ENCODE peak calls at places on chromosomes 2 and 18, in seven cellular contexts. B is HCT116, Q is SK-N-SH, E is K562, R is H1, N is HepG2, D is GM12878. T is an unnamed sample.
A peak's percentile ranks its signal among the peaks of the same experiment; 100 is the strongest.

GRCh38 chr2:109371481-109372170 is 242.1 kb downstream of the SEPTIN10 start:
- DNase-seq in B (no peak), Q (no peak), N (no peak), D (no peak), R (peak; percentile 24), E (no peak), T (no peak)

GRCh38 chr2:44267269-44268258 is 7.7 kb upstream of the SLC3A1 start:
- DNase-seq in Q (no peak), E (no peak), B (no peak), D (no peak), N (no peak), R (no peak), T (no peak)

GRCh38 chr2:137023205-137023604 is 257.9 kb downstream of the THSD7B start:
- DNase-seq in N (no peak), D (no peak), Q (no peak), B (no peak), E (no peak), R (no peak), T (no peak)

GRCh38 chr2:3535467-3535793 is 16.1 kb upstream of the ADI1 start:
- DNase-seq in R (no peak), D (no peak), E (no peak), N (no peak), B (no peak), Q (no peak), T (no peak)

GRCh38 chr2:234273887-234274584 is 222.8 kb downstream of the ARL4C start:
- DNase-seq in E (no peak), D (no peak), Q (no peak), B (no peak), R (no peak), N (no peak), T (no peak)

GRCh38 chr18:23087352-23087751 is 47.9 kb upstream of the CABLES1 start:
- DNase-seq in Q (peak; percentile 69), E (no peak), B (no peak), N (no peak), D (no peak), R (no peak), T (no peak)

GRCh38 chr2:69817739-69818494 is 11.5 kb upstream of the GMCL1 start:
- DNase-seq in N (no peak), D (no peak), B (no peak), Q (peak; percentile 16), E (no peak), R (no peak), T (no peak)

GRCh38 chr2:70035344-70035844 is 51.9 kb upstream of the PCBP1 start:
- DNase-seq in N (no peak), B (no peak), E (no peak), D (no peak), R (no peak), Q (no peak), T (no peak)

GRCh38 chr2:222943820-222944219 is 83.0 kb downstream of the ACSL3 start:
- DNase-seq in N (no peak), B (no peak), D (no peak), R (no peak), Q (no peak), E (no peak), T (no peak)

GRCh38 chr2:201377218-201377617 is 20.1 kb upstream of the FLACC1 start:
- DNase-seq in E (no peak), B (no peak), N (no peak), Q (no peak), D (no peak), R (no peak), T (no peak)

GRCh38 chr18:76725445-76725844 is 96.9 kb upstream of the ZNF236 start:
- DNase-seq in R (no peak), Q (no peak), E (no peak), N (no peak), B (no peak), D (no peak), T (no peak)

GRCh38 chr2:228828397-228828796 is 442.7 kb downstream of the PID1 start:
- DNase-seq in Q (no peak), E (no peak), N (no peak), R (no peak), D (no peak), B (no peak), T (no peak)

GRCh38 chr2:138716183-138716582 is 64.0 kb downstream of the NXPH2 start:
- DNase-seq in E (no peak), B (peak; percentile 21), R (no peak), D (no peak), N (no peak), Q (no peak), T (peak; percentile 50)

GRCh38 chr2:232541961-232542714 is 2.6 kb downstream of the CHRNG start:
- DNase-seq in B (no peak), Q (no peak), E (peak; percentile 20), D (no peak), N (no peak), R (peak; percentile 39), T (no peak)

DNA sequence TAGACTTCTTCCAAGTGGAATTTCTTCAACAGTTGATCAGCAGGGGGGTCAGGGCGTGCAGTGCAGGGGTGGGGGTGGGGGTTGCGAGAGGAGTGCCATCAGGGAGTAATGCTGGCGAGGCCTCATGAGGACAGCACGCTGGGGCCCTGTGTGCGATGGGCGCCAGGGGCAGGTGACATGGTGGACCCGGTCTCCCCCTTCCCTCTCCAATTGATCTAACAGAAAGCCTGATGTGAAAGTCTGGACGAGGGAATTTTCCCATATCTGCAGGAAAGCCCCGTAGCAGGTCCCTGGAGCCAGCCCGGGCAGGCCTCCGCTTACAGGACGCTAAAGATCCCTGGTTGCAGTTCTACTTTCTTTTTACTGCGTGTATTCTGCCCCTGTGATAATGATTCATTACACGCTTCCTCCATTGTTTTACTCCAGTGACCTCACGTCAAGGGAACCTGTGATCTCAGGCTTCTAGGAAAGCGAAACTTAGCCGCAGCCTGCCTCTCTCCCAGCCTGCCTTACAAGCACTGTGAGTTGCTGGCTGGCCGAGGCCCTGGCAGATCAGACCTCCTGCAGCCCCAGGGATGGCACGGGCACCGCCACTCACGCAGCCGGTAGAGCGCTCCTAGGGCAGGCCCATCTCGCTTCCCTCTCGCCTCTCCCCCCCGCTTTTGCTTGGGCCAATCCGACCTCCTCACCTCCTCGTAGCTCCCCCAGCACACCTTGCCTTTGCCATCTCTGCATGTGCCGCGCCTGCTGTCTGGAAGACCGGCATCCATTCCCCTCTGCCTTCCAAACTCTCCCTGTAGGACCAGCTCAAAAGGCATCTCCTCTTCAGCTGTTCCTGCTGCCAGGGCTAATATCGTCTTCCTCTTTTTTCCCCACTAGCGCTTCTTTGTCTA is 19.2 kb downstream of the NEURL3 start:
- DNase-seq in B (no peak), E (no peak), R (peak; percentile 69), N (peak; percentile 48), D (peak; percentile 97), Q (no peak), T (no peak)
- TF ChIP-seq JUND in B (no peak), E (peak; percentile 26), R (no peak), N (no peak), D (peak; percentile 69), Q (no peak), T (no peak)

DNA sequence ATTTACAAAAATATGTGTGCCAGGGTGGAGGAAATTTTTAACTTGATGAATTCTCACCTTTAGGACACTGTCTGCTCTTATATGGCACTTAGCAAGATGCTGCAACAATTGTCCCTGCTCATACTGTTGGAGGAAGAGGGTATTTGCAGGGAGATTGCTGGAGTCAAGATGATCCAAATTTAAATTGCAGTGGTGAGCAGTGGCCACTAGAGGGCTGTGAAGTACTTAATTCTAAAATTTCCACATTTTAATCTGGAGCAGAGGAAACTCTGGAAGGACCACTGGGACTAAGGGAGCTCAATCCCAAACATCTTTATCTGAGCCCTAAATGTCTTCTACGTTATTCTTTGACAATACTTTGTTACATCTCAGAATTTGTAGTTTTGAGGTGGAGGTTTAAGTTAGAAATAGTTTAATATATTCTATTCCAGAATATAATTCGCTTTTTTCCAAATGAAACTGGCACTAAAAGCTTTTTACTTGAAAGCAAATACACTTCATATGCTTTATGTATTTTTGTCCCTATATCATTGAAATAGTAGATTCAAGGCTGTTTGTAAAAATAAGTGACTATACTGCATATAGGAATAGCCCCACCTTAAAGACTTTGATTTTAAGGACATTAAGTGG is 33.0 kb upstream of the PTH2R start:
- DNase-seq in E (peak; percentile 35), N (peak; percentile 43), D (no peak), Q (peak; percentile 77), B (peak; percentile 37), R (no peak), T (peak; percentile 48)
- TF ChIP-seq JUND in E (no peak), N (no peak), D (no peak), Q (no peak), B (no peak), R (no peak), T (no peak)

GRCh38 chr2:110720547-110720946 is 11.8 kb upstream of the ACOXL start:
- DNase-seq in E (no peak), B (no peak), N (no peak), D (no peak), Q (no peak), R (no peak), T (no peak)
- TF ChIP-seq JUND in E (no peak), B (no peak), N (no peak), D (no peak), Q (no peak), R (no peak), T (no peak)

DNA sequence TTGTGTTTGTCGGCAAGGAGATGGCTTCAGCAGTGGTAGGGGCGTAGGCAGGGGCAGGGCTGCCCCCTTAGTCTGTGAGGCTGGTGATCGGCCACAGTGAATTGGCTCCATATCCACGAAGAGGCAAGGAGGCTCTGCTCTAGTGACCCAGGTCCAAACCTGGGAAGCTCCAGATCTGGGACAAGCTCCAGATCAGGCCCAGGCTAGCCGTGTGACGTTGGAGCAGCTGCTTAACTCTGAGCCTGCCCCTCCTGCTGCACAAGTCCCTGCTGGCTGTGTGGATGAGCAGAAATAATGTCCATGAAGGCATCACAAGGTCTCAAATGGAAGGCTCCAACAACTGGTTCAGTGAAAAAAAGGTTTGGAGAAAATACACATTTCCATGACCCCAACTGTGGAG is 67.2 kb upstream of the TCF7L1 start:
- DNase-seq in B (no peak), E (no peak), Q (no peak), D (no peak), R (no peak), N (no peak), T (no peak)
- TF ChIP-seq JUND in B (no peak), E (no peak), Q (no peak), D (no peak), R (no peak), N (no peak), T (no peak)

GRCh38 chr18:48727685-48728084 is 188.9 kb downstream of the CTIF start:
- DNase-seq in D (no peak), Q (no peak), R (no peak), N (no peak), E (no peak), B (no peak), T (no peak)
- TF ChIP-seq JUND in D (no peak), Q (no peak), R (no peak), N (no peak), E (no peak), B (no peak), T (no peak)

GRCh38 chr2:17894005-17894404 is 15.5 kb downstream of the KCNS3 start:
- DNase-seq in R (no peak), B (no peak), Q (no peak), D (no peak), N (no peak), E (no peak), T (no peak)

GRCh38 chr2:17892726-17893534 is 14.5 kb downstream of the KCNS3 start:
- DNase-seq in N (no peak), Q (no peak), E (no peak), R (no peak), B (no peak), D (no peak), T (peak; percentile 40)

GRCh38 chr2:17899871-17900270 is 21.4 kb downstream of the KCNS3 start:
- DNase-seq in B (no peak), E (no peak), N (no peak), Q (no peak), D (no peak), R (no peak), T (no peak)

GRCh38 chr2:17894551-17894950 is 16.1 kb downstream of the KCNS3 start:
- DNase-seq in R (no peak), E (no peak), N (no peak), D (no peak), Q (no peak), B (no peak), T (no peak)
- TF ChIP-seq JUND in R (no peak), E (no peak), N (no peak), D (no peak), Q (no peak), B (no peak), T (no peak)

T was measured in T47D.